ENCODE peak calls at places on chromosomes 2 and 18, in five cellular contexts. K is progenitor cell of endocrine pancreas; W is epithelial cell of esophagus; D is neural crest cell; T is CD8-positive, alpha-beta T cell. N is an unnamed sample.

GRCh38 chr2:238739668-238740067 is 108.2 kb upstream of the TWIST2 start:
- DNase-seq in K (no peak), T (no peak), D (no peak), W (no peak), N (no peak)

GRCh38 chr2:21501344-21502027 is 377.7 kb downstream of the TDRD15 start:
- DNase-seq in T (no peak), D (no peak), K (no peak), W (no peak), N (no peak)

GRCh38 chr2:168256448-168256847 is 9.1 kb upstream of the STK39 start:
- DNase-seq in T (no peak), W (peak), K (no peak), D (no peak), N (no peak)

GRCh38 chr2:208619993-208620392 is 213.4 kb downstream of the PTH2R start:
- DNase-seq in K (no peak), D (no peak), W (no peak), T (no peak), N (no peak)

GRCh38 chr18:46042571-46043123 is 29.4 kb downstream of the PSTPIP2 start:
- DNase-seq in T (no peak), W (peak), D (no peak), K (no peak), N (no peak)

GRCh38 chr2:145292166-145292565 is 772.2 kb upstream of the ZEB2 start:
- DNase-seq in W (peak), K (no peak), T (no peak), D (no peak), N (no peak)

GRCh38 chr2:181157326-181157725 is 176.9 kb downstream of the UBE2E3 start:
- DNase-seq in D (no peak), T (no peak), W (no peak), K (no peak), N (no peak)

GRCh38 chr2:181517685-181518301 is 60.6 kb downstream of the ITGA4 start:
- DNase-seq in T (peak), W (peak), D (no peak), K (no peak), N (no peak)

GRCh38 chr2:2806711-2807110 is 475.6 kb upstream of the MYT1L start:
- DNase-seq in D (no peak), W (no peak), K (no peak), T (no peak), N (no peak)

GRCh38 chr18:55163550-55163949 is 204.3 kb upstream of the CCDC68 start:
- DNase-seq in K (no peak), T (no peak), D (no peak), W (no peak), N (no peak)

GRCh38 chr2:221377061-221377460 is 195.0 kb downstream of the EPHA4 start:
- DNase-seq in K (no peak), W (no peak), D (no peak), T (no peak), N (no peak)

GRCh38 chr18:44123743-44124142 is 556.9 kb upstream of the SETBP1 start:
- DNase-seq in D (no peak), K (no peak), T (no peak), W (peak), N (no peak)

GRCh38 chr2:46188041-46188715 is 109.0 kb upstream of the EPAS1 start:
- DNase-seq in W (no peak), D (no peak), K (no peak), T (no peak), N (no peak)

GRCh38 chr2:53863538-53864227 is 3.9 kb upstream of the GPR75 start:
- DNase-seq in T (no peak), K (no peak), D (no peak), W (no peak), N (no peak)

GRCh38 chr2:36570416-36570815 is 27.6 kb downstream of the FEZ2 start:
- DNase-seq in K (no peak), T (no peak), W (peak), D (no peak), N (no peak)

GRCh38 chr18:43559507-43559906 is 282.2 kb upstream of the SYT4 start:
- DNase-seq in T (no peak), K (no peak), D (no peak), W (no peak), N (no peak)

GRCh38 chr2:150812664-150813408 is 325.4 kb upstream of the RND3 start:
- DNase-seq in T (no peak), W (no peak), D (no peak), K (no peak), N (no peak)

GRCh38 chr2:216139884-216140283 is 30.7 kb downstream of the XRCC5 start:
- DNase-seq in T (peak), D (no peak), W (peak), K (no peak), N (peak)

DNA sequence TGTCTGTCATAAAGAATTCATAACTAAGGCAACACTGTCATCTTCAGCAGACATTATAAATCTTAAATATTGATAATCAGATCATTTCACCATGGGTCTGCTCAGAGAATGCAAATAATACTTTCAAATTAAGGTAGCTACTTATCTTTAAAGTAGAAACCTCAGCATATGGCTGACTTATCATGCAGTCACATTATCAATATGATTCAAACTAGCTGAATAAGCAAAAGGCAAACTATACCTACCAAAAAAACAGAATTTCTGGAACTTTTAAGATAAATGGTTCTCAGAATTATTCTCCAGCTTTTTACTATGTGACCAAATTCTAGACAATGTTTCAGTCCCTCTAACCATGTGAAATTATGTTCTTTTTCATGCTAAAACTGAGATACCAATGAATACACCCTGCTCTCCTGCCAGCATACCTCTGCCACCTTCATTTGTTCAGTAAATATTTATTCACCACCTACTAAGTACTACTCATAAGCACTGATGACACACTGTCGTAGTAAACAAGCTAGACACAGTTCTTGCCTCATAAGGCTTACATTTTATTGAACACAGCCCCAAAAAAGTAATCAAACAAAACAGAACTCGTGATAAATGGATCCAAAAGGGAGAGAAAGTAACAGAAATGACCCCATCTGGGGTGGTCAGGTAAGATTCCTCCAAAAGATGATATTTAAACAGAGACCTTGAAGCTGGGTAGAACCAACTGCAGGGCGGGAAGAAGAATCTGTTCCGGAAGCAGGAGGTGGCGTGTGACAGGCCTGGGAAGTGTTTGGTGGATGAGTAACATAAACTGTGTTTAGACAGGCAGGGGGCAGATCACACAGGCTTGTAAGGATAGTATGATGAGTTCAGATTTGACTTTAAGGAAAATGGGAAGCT is 17.7 kb downstream of the SPIRE1 start:
- DNase-seq in D (no peak), W (peak), K (no peak), T (no peak), N (no peak)
- TF ChIP-seq CTCF in D (no peak), W (no peak), K (no peak), T (no peak), N (no peak)

GRCh38 chr2:241224068-241224850 is 35.8 kb downstream of the ANO7 start:
- DNase-seq in W (peak), D (peak), K (no peak), T (no peak), N (no peak)
- TF ChIP-seq CTCF in W (no peak), D (no peak), K (no peak), T (no peak), N (no peak)

GRCh38 chr2:159012142-159012541 is 43.7 kb downstream of the TANC1 start:
- DNase-seq in K (no peak), T (no peak), D (no peak), W (no peak), N (no peak)

GRCh38 chr2:159009940-159010339 is 41.5 kb downstream of the TANC1 start:
- DNase-seq in D (no peak), K (no peak), T (no peak), W (no peak), N (no peak)

GRCh38 chr2:159010963-159011362 is 42.5 kb downstream of the TANC1 start:
- DNase-seq in T (no peak), W (peak), D (no peak), K (no peak), N (no peak)

GRCh38 chr2:159013103-159013502 is 44.7 kb downstream of the TANC1 start:
- DNase-seq in W (no peak), K (no peak), D (no peak), T (no peak), N (no peak)

GRCh38 chr2:159010340-159010739 is 41.9 kb downstream of the TANC1 start:
- DNase-seq in T (no peak), D (no peak), W (peak), K (no peak), N (no peak)
- TF ChIP-seq CTCF in T (no peak), D (no peak), W (no peak), K (no peak), N (no peak)

DNA sequence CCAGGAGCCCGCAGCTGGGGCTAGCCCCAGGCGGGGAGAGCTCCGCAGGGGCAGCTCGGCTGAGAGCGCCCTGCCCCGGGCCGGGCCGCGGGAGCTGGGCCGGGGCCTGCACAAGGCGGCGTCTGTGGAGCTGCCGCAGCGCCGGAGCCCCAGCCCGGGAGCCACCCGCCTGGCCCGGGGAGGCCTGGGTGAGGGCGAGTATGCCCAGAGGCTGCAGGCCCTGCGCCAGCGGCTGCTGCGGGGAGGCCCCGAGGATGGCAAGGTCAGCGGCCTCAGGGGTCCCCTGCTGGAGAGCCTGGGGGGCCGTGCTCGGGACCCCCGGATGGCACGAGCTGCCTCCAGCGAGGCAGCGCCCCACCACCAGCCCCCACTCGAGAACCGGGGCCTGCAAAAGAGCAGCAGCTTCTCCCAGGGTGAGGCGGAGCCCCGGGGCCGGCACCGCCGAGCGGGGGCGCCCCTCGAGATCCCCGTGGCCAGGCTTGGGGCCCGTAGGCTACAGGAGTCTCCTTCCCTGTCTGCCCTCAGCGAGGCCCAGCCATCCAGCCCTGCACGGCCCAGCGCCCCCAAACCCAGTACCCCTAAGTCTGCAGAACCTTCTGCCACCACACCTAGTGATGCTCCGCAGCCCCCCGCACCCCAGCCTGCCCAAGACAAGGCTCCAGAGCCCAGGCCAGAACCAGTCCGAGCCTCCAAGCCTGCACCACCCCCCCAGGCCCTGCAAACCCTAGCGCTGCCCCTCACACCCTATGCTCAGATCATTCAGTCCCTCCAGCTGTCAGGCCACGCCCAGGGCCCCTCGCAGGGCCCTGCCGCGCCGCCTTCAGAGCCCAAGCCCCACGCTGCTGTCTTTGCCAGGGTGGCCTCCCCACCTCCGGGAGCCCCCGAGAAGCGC is 15.0 kb upstream of the GMPPA start:
- DNase-seq in D (no peak), K (no peak), W (no peak), T (no peak), N (no peak)
- TF ChIP-seq CTCF in D (no peak), K (no peak), W (no peak), T (no peak), N (no peak)

GRCh38 chr2:169676357-169676756 is 17.8 kb downstream of the CFAP210 start:
- DNase-seq in D (no peak), T (no peak), K (no peak), W (no peak), N (no peak)
- TF ChIP-seq CTCF in D (peak), T (no peak), K (peak), W (peak), N (peak)

DNA sequence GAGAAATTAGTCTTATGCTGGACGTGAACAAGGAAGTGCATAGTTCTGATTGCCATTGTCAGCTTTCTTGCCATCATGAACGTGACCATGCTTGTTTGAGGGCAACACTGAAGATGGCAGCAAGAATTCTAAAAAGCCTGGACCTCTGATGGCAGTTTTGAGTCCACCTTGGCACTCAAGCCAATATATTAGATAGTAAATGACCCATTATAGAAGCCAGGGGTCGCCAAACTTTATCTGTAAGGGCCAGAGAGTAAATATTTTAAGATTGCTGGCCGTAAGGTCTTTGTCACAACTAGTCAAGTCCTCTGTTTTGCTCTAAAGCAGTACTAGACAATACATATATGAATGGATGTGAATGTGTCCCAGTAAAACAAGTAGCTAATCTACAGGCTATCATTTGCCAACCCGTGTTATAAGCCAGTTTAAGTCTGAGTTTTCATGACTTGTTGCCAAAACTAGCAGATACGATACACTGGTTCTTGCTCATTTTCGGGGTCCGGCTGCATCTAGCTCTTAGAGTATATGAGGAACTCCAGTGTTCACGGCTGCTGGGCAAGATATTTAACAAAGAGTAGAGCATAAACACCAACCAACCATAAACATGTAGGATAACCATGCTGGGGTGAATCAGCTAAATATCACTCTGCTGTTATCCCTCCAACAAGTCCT is 73.1 kb upstream of the PELI1 start:
- DNase-seq in D (no peak), K (no peak), T (no peak), W (no peak), N (no peak)
- TF ChIP-seq CTCF in D (no peak), K (no peak), T (no peak), W (no peak), N (no peak)

GRCh38 chr2:225041871-225042799 is at the start of gene DOCK10:
- DNase-seq in K (peak), T (peak), W (peak), D (peak), N (peak)
- TF ChIP-seq CTCF in K (peak), T (no peak), W (no peak), D (no peak), N (no peak)

GRCh38 chr2:196638765-196639164 is 750 bp upstream of the CCDC150 start:
- DNase-seq in K (no peak), W (no peak), T (peak), D (no peak), N (no peak)

GRCh38 chr2:196640031-196640548 is 575 bp downstream of the CCDC150 start:
- DNase-seq in K (no peak), T (no peak), D (no peak), W (no peak), N (no peak)

GRCh38 chr2:196635156-196635555 is 4.4 kb upstream of the CCDC150 start:
- DNase-seq in D (no peak), W (no peak), K (no peak), T (no peak), N (no peak)

DNA sequence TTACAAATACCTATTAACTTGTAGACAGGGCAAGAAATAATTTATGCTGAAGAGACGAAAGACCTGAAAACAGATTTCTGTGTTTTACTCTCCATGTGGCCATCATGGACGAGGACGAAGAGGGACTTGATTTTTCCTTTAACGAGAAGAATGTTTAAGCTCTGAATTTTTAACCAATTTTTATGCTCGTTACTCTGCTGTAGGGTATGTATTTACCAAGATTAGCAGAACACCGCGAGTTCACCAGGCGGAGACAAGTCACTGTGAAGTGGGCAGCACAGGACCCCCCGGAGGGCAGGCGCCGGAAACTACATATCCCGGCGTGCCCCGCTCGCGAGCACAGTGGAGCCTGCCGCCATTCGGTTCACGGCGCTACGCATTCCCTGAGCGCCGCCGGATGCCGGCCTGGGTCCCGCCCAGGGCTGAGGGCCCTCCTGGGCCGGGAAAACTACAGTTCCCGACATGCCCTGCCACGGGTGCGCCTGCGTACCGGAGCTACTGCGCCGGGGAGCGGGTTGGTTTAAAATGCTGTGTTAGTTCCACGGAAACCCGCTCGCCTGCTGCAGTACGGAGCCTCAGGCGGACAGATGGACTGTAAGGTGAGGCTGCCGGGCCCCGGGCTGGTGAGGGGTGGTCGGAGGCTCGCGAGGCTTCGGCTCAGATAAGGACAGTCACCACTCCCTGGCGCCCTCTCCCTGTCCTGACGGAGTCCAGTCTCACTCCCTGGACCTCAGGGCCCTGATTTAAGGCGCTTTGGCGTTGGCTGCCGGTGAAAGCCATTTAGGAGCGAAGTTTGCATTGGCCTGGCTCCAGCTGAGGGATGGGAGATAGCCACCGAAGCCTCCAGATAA is at the start of gene CCDC150:
- DNase-seq in T (peak), W (peak), D (peak), K (peak), N (peak)
- TF ChIP-seq CTCF in T (no peak), W (peak), D (peak), K (no peak), N (no peak)

N was measured in endothelial cell.